ENCODE peak calls at places on chromosomes 2 and 18, in six cellular contexts. One of them, this sample, is unnamed.

GRCh38 chr2:171347158-171347557 is 86.6 kb downstream of the METTL8 start:
- DNase-seq in mammary epithelial cell: no peak
- DNase-seq in fibroblast of lung: peak; percentile 58
- DNase-seq in kidney: no peak
- DNase-seq in WERI-Rb-1: no peak
- DNase-seq in BJ: peak; percentile 4
- DNase-seq in this sample: no peak

GRCh38 chr2:159762075-159762474 is 35.9 kb downstream of the CD302 start:
- DNase-seq in mammary epithelial cell: no peak
- DNase-seq in fibroblast of lung: no peak
- DNase-seq in kidney: no peak
- DNase-seq in WERI-Rb-1: no peak
- DNase-seq in BJ: no peak
- DNase-seq in this sample: no peak

GRCh38 chr18:29123706-29124530 is 947.0 kb upstream of the CDH2 start:
- DNase-seq in mammary epithelial cell: peak; percentile 5
- DNase-seq in fibroblast of lung: no peak
- DNase-seq in kidney: no peak
- DNase-seq in WERI-Rb-1: no peak
- DNase-seq in BJ: no peak
- DNase-seq in this sample: no peak

GRCh38 chr2:125397535-125398251 is 1258.3 kb upstream of the GYPC start:
- DNase-seq in mammary epithelial cell: no peak
- DNase-seq in fibroblast of lung: no peak
- DNase-seq in kidney: no peak
- DNase-seq in WERI-Rb-1: no peak
- DNase-seq in BJ: no peak
- DNase-seq in this sample: peak; percentile 70

GRCh38 chr2:42127425-42128424 is 41.4 kb upstream of the EML4 start:
- DNase-seq in mammary epithelial cell: peak; percentile 70
- DNase-seq in fibroblast of lung: no peak
- DNase-seq in kidney: no peak
- DNase-seq in WERI-Rb-1: peak; percentile 24
- DNase-seq in BJ: no peak
- DNase-seq in this sample: peak; percentile 90

GRCh38 chr2:7165736-7166135 is 248.5 kb downstream of the RNF144A start:
- DNase-seq in mammary epithelial cell: no peak
- DNase-seq in fibroblast of lung: peak; percentile 31
- DNase-seq in kidney: no peak
- DNase-seq in WERI-Rb-1: no peak
- DNase-seq in BJ: no peak
- DNase-seq in this sample: no peak

GRCh38 chr2:168312036-168312822 is 64.8 kb upstream of the STK39 start:
- DNase-seq in mammary epithelial cell: no peak
- DNase-seq in fibroblast of lung: peak; percentile 49
- DNase-seq in kidney: no peak
- DNase-seq in WERI-Rb-1: no peak
- DNase-seq in BJ: no peak
- DNase-seq in this sample: no peak

GRCh38 chr2:132463719-132464118 is 47.1 kb downstream of the GPR39 start:
- DNase-seq in mammary epithelial cell: peak; percentile 74
- DNase-seq in fibroblast of lung: no peak
- DNase-seq in kidney: no peak
- DNase-seq in WERI-Rb-1: no peak
- DNase-seq in BJ: no peak
- DNase-seq in this sample: no peak

GRCh38 chr2:155382781-155383180 is 684.3 kb downstream of the KCNJ3 start:
- DNase-seq in mammary epithelial cell: no peak
- DNase-seq in fibroblast of lung: no peak
- DNase-seq in kidney: no peak
- DNase-seq in WERI-Rb-1: no peak
- DNase-seq in BJ: no peak
- DNase-seq in this sample: no peak

GRCh38 chr2:120602251-120602650 is 133.4 kb upstream of the GLI2 start:
- DNase-seq in mammary epithelial cell: no peak
- DNase-seq in fibroblast of lung: no peak
- DNase-seq in kidney: peak; percentile 12
- DNase-seq in WERI-Rb-1: no peak
- DNase-seq in BJ: no peak
- DNase-seq in this sample: no peak

GRCh38 chr2:96661324-96661723 is 18.8 kb downstream of the FER1L5 start:
- DNase-seq in mammary epithelial cell: no peak
- DNase-seq in fibroblast of lung: no peak
- DNase-seq in kidney: no peak
- DNase-seq in WERI-Rb-1: no peak
- DNase-seq in BJ: no peak
- DNase-seq in this sample: no peak

GRCh38 chr18:23547806-23548205 is 38.5 kb downstream of the NPC1 start:
- DNase-seq in mammary epithelial cell: peak; percentile 57
- DNase-seq in fibroblast of lung: peak; percentile 12
- DNase-seq in kidney: no peak
- DNase-seq in WERI-Rb-1: no peak
- DNase-seq in BJ: no peak
- DNase-seq in this sample: no peak

GRCh38 chr2:64327129-64327509 is 126.8 kb upstream of the LGALSL start:
- DNase-seq in mammary epithelial cell: peak; percentile 19
- DNase-seq in fibroblast of lung: no peak
- DNase-seq in kidney: no peak
- DNase-seq in WERI-Rb-1: no peak
- DNase-seq in BJ: no peak
- DNase-seq in this sample: no peak

GRCh38 chr2:120437604-120438000 is 91.7 kb downstream of the INHBB start:
- DNase-seq in mammary epithelial cell: no peak
- DNase-seq in fibroblast of lung: no peak
- DNase-seq in kidney: no peak
- DNase-seq in WERI-Rb-1: no peak
- DNase-seq in BJ: no peak
- DNase-seq in this sample: no peak

GRCh38 chr2:2333076-2333475 is 2.0 kb upstream of the MYT1L start:
- DNase-seq in mammary epithelial cell: no peak
- DNase-seq in fibroblast of lung: no peak
- DNase-seq in kidney: no peak
- DNase-seq in WERI-Rb-1: peak; percentile 50
- DNase-seq in BJ: no peak
- DNase-seq in this sample: no peak

GRCh38 chr18:26089247-26090129 is 925 bp downstream of the SS18 start:
- DNase-seq in mammary epithelial cell: peak; percentile 40
- DNase-seq in fibroblast of lung: peak; percentile 48
- DNase-seq in kidney: no peak
- DNase-seq in WERI-Rb-1: no peak
- DNase-seq in BJ: no peak
- DNase-seq in this sample: peak; percentile 16

DNA sequence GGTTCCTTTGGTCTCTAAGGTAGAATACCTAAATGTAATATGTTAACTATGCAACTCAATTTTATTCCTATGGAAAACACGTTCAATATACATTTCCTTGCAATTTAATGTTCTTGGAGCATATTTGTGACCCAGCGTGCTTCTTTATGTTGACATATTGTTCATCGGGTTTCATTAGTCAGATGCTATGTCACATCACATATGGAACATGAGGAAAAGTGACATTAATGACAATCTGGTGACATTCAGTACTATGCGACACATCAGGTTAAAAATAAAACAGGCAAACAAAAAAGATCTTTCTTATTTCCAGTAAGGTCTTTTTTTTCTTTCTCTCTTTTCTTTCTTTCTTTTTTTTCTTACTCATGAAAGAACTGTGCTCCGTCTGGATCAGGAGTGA is 135.6 kb upstream of the SMIM21 start:
- DNase-seq in mammary epithelial cell: no peak
- DNase-seq in fibroblast of lung: no peak
- DNase-seq in kidney: no peak
- DNase-seq in WERI-Rb-1: no peak
- DNase-seq in BJ: no peak
- DNase-seq in this sample: no peak
- H3K4me3 ChIP-seq in mammary epithelial cell: no peak overlapping the region
- H3K4me3 ChIP-seq in fibroblast of lung: no peak overlapping the region
- H3K4me3 ChIP-seq in kidney: no peak overlapping the region
- H3K4me3 ChIP-seq in WERI-Rb-1: no peak overlapping the region
- H3K4me3 ChIP-seq in BJ: no peak overlapping the region
- H3K4me3 ChIP-seq in this sample: no peak overlapping the region

GRCh38 chr18:36492604-36493329 is 195.3 kb downstream of the FHOD3 start:
- DNase-seq in mammary epithelial cell: peak; percentile 23
- DNase-seq in fibroblast of lung: peak; percentile 22
- DNase-seq in kidney: no peak
- DNase-seq in WERI-Rb-1: no peak
- DNase-seq in BJ: no peak
- DNase-seq in this sample: no peak
- TF ChIP-seq CTCF in mammary epithelial cell: no peak
- TF ChIP-seq CTCF in fibroblast of lung: no peak
- TF ChIP-seq CTCF in kidney: no peak
- TF ChIP-seq CTCF in WERI-Rb-1: no peak
- TF ChIP-seq CTCF in BJ: no peak
- TF ChIP-seq CTCF in this sample: no peak

GRCh38 chr18:7830468-7830867 is 263.4 kb downstream of the PTPRM start:
- DNase-seq in mammary epithelial cell: no peak
- DNase-seq in fibroblast of lung: no peak
- DNase-seq in kidney: no peak
- DNase-seq in WERI-Rb-1: no peak
- DNase-seq in BJ: no peak
- DNase-seq in this sample: peak; percentile 21
- H3K4me3 ChIP-seq in mammary epithelial cell: no peak overlapping the region
- H3K4me3 ChIP-seq in fibroblast of lung: no peak overlapping the region
- H3K4me3 ChIP-seq in kidney: no peak overlapping the region
- H3K4me3 ChIP-seq in WERI-Rb-1: no peak overlapping the region
- H3K4me3 ChIP-seq in BJ: no peak overlapping the region
- H3K4me3 ChIP-seq in this sample: no peak overlapping the region

GRCh38 chr2:229376866-229377265 is 105.8 kb upstream of the PID1 start:
- DNase-seq in mammary epithelial cell: peak; percentile 73
- DNase-seq in fibroblast of lung: peak; percentile 53
- DNase-seq in kidney: no peak
- DNase-seq in WERI-Rb-1: no peak
- DNase-seq in BJ: no peak
- DNase-seq in this sample: no peak
- TF ChIP-seq CTCF in mammary epithelial cell: no peak
- TF ChIP-seq CTCF in fibroblast of lung: no peak
- TF ChIP-seq CTCF in kidney: no peak
- TF ChIP-seq CTCF in WERI-Rb-1: no peak
- TF ChIP-seq CTCF in BJ: no peak
- TF ChIP-seq CTCF in this sample: no peak

This sample was measured in GM12864.